ENCODE peak calls at places on chromosome 9, in nine cellular contexts. One of them, this sample, is unnamed.

GRCh38 chr9:37914154-37914551 is 10.2 kb upstream of the SLC25A51 start:
- DNase-seq in psoas muscle: no peak
- DNase-seq in GM20000: no peak
- DNase-seq in HCT116: no peak
- DNase-seq in keratinocyte: no peak
- DNase-seq in stomach: no peak
- DNase-seq in MM.1S: no peak
- DNase-seq in endothelial cell of umbilical vein: no peak
- DNase-seq in astrocyte of the cerebellum: no peak
- DNase-seq in this sample: no peak

GRCh38 chr9:12783767-12784460 is 9.1 kb downstream of the LURAP1L start:
- DNase-seq in keratinocyte: no peak
- DNase-seq in astrocyte of the cerebellum: no peak
- DNase-seq in HCT116: peak
- DNase-seq in GM20000: no peak
- DNase-seq in psoas muscle: no peak
- DNase-seq in MM.1S: no peak
- DNase-seq in stomach: no peak
- DNase-seq in endothelial cell of umbilical vein: no peak
- DNase-seq in this sample: no peak

GRCh38 chr9:136133191-136133958 is 14.7 kb upstream of the TMEM250 start:
- DNase-seq in MM.1S: no peak
- DNase-seq in GM20000: peak
- DNase-seq in keratinocyte: no peak
- DNase-seq in psoas muscle: peak
- DNase-seq in stomach: no peak
- DNase-seq in HCT116: no peak
- DNase-seq in endothelial cell of umbilical vein: no peak
- DNase-seq in astrocyte of the cerebellum: no peak
- DNase-seq in this sample: peak

GRCh38 chr9:12091865-12092527 is 601.2 kb upstream of the TYRP1 start:
- DNase-seq in endothelial cell of umbilical vein: no peak
- DNase-seq in GM20000: no peak
- DNase-seq in HCT116: no peak
- DNase-seq in keratinocyte: no peak
- DNase-seq in stomach: no peak
- DNase-seq in MM.1S: no peak
- DNase-seq in psoas muscle: no peak
- DNase-seq in astrocyte of the cerebellum: no peak
- DNase-seq in this sample: no peak

GRCh38 chr9:18124760-18125159 is 349.2 kb upstream of the ADAMTSL1 start:
- DNase-seq in endothelial cell of umbilical vein: peak
- DNase-seq in astrocyte of the cerebellum: peak
- DNase-seq in stomach: no peak
- DNase-seq in GM20000: no peak
- DNase-seq in HCT116: no peak
- DNase-seq in keratinocyte: no peak
- DNase-seq in MM.1S: no peak
- DNase-seq in psoas muscle: no peak
- DNase-seq in this sample: no peak

GRCh38 chr9:76634356-76635054 is 129.7 kb upstream of the PCA3 start:
- DNase-seq in GM20000: no peak
- DNase-seq in endothelial cell of umbilical vein: peak
- DNase-seq in keratinocyte: no peak
- DNase-seq in astrocyte of the cerebellum: peak
- DNase-seq in MM.1S: peak
- DNase-seq in psoas muscle: no peak
- DNase-seq in HCT116: peak
- DNase-seq in stomach: no peak
- DNase-seq in this sample: no peak

GRCh38 chr9:137534256-137535119 is 15.7 kb downstream of the PNPLA7 start:
- DNase-seq in psoas muscle: no peak
- DNase-seq in stomach: peak
- DNase-seq in keratinocyte: no peak
- DNase-seq in endothelial cell of umbilical vein: peak
- DNase-seq in HCT116: peak
- DNase-seq in astrocyte of the cerebellum: peak
- DNase-seq in GM20000: peak
- DNase-seq in MM.1S: peak
- DNase-seq in this sample: no peak

GRCh38 chr9:97419315-97419867 is 7.5 kb downstream of the TDRD7 start:
- DNase-seq in psoas muscle: no peak
- DNase-seq in MM.1S: no peak
- DNase-seq in astrocyte of the cerebellum: peak
- DNase-seq in GM20000: no peak
- DNase-seq in endothelial cell of umbilical vein: peak
- DNase-seq in stomach: no peak
- DNase-seq in keratinocyte: no peak
- DNase-seq in HCT116: no peak
- DNase-seq in this sample: no peak

GRCh38 chr9:89553451-89554020 is 51.3 kb upstream of the GADD45G start:
- DNase-seq in HCT116: no peak
- DNase-seq in stomach: no peak
- DNase-seq in keratinocyte: no peak
- DNase-seq in GM20000: no peak
- DNase-seq in MM.1S: peak
- DNase-seq in psoas muscle: no peak
- DNase-seq in endothelial cell of umbilical vein: no peak
- DNase-seq in astrocyte of the cerebellum: no peak
- DNase-seq in this sample: no peak

GRCh38 chr9:29514336-29514735 is 1941.1 kb upstream of the C9orf72 start:
- DNase-seq in endothelial cell of umbilical vein: no peak
- DNase-seq in GM20000: no peak
- DNase-seq in keratinocyte: no peak
- DNase-seq in HCT116: no peak
- DNase-seq in astrocyte of the cerebellum: no peak
- DNase-seq in stomach: no peak
- DNase-seq in psoas muscle: peak
- DNase-seq in MM.1S: no peak
- DNase-seq in this sample: no peak

GRCh38 chr9:112029921-112030444 is 133.4 kb downstream of the UGCG start:
- DNase-seq in keratinocyte: peak
- DNase-seq in GM20000: no peak
- DNase-seq in psoas muscle: no peak
- DNase-seq in stomach: peak
- DNase-seq in endothelial cell of umbilical vein: peak
- DNase-seq in astrocyte of the cerebellum: no peak
- DNase-seq in HCT116: no peak
- DNase-seq in MM.1S: no peak
- DNase-seq in this sample: no peak

GRCh38 chr9:127187231-127187956 is 65.0 kb upstream of the ANGPTL2 start:
- DNase-seq in MM.1S: no peak
- DNase-seq in astrocyte of the cerebellum: peak
- DNase-seq in stomach: peak
- DNase-seq in HCT116: peak
- DNase-seq in psoas muscle: peak
- DNase-seq in endothelial cell of umbilical vein: peak
- DNase-seq in keratinocyte: peak
- DNase-seq in GM20000: no peak
- DNase-seq in this sample: no peak

GRCh38 chr9:96651626-96652025 is 3.5 kb downstream of the PRXL2C start:
- DNase-seq in endothelial cell of umbilical vein: peak
- DNase-seq in keratinocyte: no peak
- DNase-seq in astrocyte of the cerebellum: peak
- DNase-seq in psoas muscle: no peak
- DNase-seq in MM.1S: peak
- DNase-seq in stomach: no peak
- DNase-seq in GM20000: peak
- DNase-seq in HCT116: no peak
- DNase-seq in this sample: no peak

DNA sequence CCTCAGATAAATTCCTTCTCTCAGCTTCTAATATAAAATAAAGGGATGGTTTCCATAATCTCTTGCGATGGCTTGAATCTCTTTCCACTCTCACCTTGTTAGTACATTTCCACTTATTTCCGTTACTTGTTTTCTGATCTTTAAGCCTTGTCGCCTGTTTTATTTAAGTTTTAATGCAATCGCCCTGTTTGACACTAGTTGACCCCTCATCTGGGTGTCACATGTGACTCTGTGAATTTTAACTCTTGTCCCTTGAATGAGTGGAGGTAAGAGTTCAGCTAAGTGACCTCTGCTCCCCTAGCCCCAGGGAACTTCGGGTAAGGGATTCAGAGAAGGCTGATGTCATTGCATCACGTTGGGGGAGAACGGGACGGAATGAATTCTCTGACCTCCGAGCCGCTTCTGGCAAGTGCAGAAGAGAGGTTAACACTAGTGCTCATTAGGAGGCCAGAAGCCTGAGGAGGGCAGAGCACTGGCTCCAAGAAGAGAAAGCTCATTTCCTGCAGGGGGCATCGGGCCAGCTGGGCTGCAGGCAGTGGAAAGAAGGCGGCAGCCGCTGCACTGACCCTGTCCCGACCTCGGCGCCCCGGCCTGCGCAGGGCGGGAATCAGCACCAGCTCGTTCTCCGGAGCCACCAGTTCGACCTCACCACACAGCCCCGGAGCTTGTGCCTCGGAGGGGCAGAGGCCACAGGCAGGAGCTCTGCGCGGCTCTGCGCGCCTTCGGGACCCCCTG is 569 bp downstream of the HINT2 start:
- DNase-seq in psoas muscle: peak
- DNase-seq in stomach: peak
- DNase-seq in keratinocyte: no peak
- DNase-seq in astrocyte of the cerebellum: no peak
- DNase-seq in GM20000: peak
- DNase-seq in HCT116: no peak
- DNase-seq in MM.1S: peak
- DNase-seq in endothelial cell of umbilical vein: peak
- DNase-seq in this sample: peak
- TF ChIP-seq CTCF in psoas muscle: peak
- TF ChIP-seq CTCF in stomach: no peak
- TF ChIP-seq CTCF in keratinocyte: peak
- TF ChIP-seq CTCF in astrocyte of the cerebellum: peak
- TF ChIP-seq CTCF in GM20000: peak
- TF ChIP-seq CTCF in HCT116: peak
- TF ChIP-seq CTCF in MM.1S: peak
- TF ChIP-seq CTCF in endothelial cell of umbilical vein: no peak
- TF ChIP-seq CTCF in this sample: no peak

GRCh38 chr9:123401879-123402513 is 46.0 kb downstream of the CRB2 start:
- DNase-seq in MM.1S: no peak
- DNase-seq in astrocyte of the cerebellum: peak
- DNase-seq in keratinocyte: no peak
- DNase-seq in HCT116: peak
- DNase-seq in GM20000: peak
- DNase-seq in endothelial cell of umbilical vein: peak
- DNase-seq in psoas muscle: no peak
- DNase-seq in stomach: no peak
- DNase-seq in this sample: no peak

GRCh38 chr9:123399803-123400378 is 43.9 kb downstream of the CRB2 start:
- DNase-seq in psoas muscle: no peak
- DNase-seq in GM20000: peak
- DNase-seq in endothelial cell of umbilical vein: peak
- DNase-seq in stomach: no peak
- DNase-seq in astrocyte of the cerebellum: no peak
- DNase-seq in MM.1S: no peak
- DNase-seq in HCT116: no peak
- DNase-seq in keratinocyte: no peak
- DNase-seq in this sample: no peak

GRCh38 chr9:123402981-123403509 is 47.0 kb downstream of the CRB2 start:
- DNase-seq in HCT116: no peak
- DNase-seq in psoas muscle: no peak
- DNase-seq in keratinocyte: no peak
- DNase-seq in stomach: no peak
- DNase-seq in astrocyte of the cerebellum: no peak
- DNase-seq in endothelial cell of umbilical vein: no peak
- DNase-seq in MM.1S: no peak
- DNase-seq in GM20000: no peak
- DNase-seq in this sample: no peak

GRCh38 chr9:123397975-123398374 is 42.0 kb downstream of the CRB2 start:
- DNase-seq in astrocyte of the cerebellum: no peak
- DNase-seq in HCT116: no peak
- DNase-seq in psoas muscle: no peak
- DNase-seq in MM.1S: no peak
- DNase-seq in keratinocyte: no peak
- DNase-seq in endothelial cell of umbilical vein: no peak
- DNase-seq in stomach: no peak
- DNase-seq in GM20000: no peak
- DNase-seq in this sample: no peak

GRCh38 chr9:123400926-123401503 is 45.0 kb downstream of the CRB2 start:
- DNase-seq in GM20000: no peak
- DNase-seq in astrocyte of the cerebellum: no peak
- DNase-seq in MM.1S: no peak
- DNase-seq in HCT116: no peak
- DNase-seq in psoas muscle: no peak
- DNase-seq in stomach: no peak
- DNase-seq in keratinocyte: no peak
- DNase-seq in endothelial cell of umbilical vein: peak
- DNase-seq in this sample: no peak
- TF ChIP-seq CTCF in GM20000: no peak
- TF ChIP-seq CTCF in astrocyte of the cerebellum: no peak
- TF ChIP-seq CTCF in MM.1S: no peak
- TF ChIP-seq CTCF in HCT116: no peak
- TF ChIP-seq CTCF in psoas muscle: no peak
- TF ChIP-seq CTCF in stomach: no peak
- TF ChIP-seq CTCF in keratinocyte: no peak
- TF ChIP-seq CTCF in endothelial cell of umbilical vein: no peak
- TF ChIP-seq CTCF in this sample: no peak

DNA sequence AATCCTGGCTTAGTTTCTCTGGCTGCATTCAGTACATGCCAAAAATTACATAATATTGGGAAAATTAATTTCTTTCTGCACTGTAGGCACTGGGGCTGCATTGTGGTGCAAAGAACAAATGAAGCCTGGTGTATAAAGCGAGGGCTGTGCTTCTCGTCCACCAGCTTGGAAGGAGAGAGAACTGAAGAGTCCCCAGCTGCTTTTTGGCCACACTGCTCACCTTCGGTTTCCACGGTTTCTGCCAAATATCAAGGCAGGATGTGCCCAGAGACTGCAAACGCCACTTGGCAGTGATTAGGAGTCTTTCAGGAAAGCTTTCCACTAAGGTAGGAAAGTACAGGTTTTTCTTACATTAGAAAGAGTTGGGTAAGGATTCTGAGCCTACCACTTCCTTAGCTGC is 258.3 kb downstream of the ELAVL2 start:
- DNase-seq in endothelial cell of umbilical vein: no peak
- DNase-seq in keratinocyte: no peak
- DNase-seq in astrocyte of the cerebellum: no peak
- DNase-seq in psoas muscle: no peak
- DNase-seq in MM.1S: no peak
- DNase-seq in stomach: no peak
- DNase-seq in HCT116: no peak
- DNase-seq in GM20000: no peak
- DNase-seq in this sample: no peak
- TF ChIP-seq CTCF in endothelial cell of umbilical vein: no peak
- TF ChIP-seq CTCF in keratinocyte: no peak
- TF ChIP-seq CTCF in astrocyte of the cerebellum: no peak
- TF ChIP-seq CTCF in psoas muscle: no peak
- TF ChIP-seq CTCF in MM.1S: no peak
- TF ChIP-seq CTCF in stomach: no peak
- TF ChIP-seq CTCF in HCT116: no peak
- TF ChIP-seq CTCF in GM20000: no peak
- TF ChIP-seq CTCF in this sample: no peak

GRCh38 chr9:123960366-123960765 is 30.4 kb upstream of the DENND1A start:
- DNase-seq in GM20000: peak
- DNase-seq in MM.1S: no peak
- DNase-seq in stomach: no peak
- DNase-seq in HCT116: no peak
- DNase-seq in psoas muscle: no peak
- DNase-seq in keratinocyte: no peak
- DNase-seq in endothelial cell of umbilical vein: no peak
- DNase-seq in astrocyte of the cerebellum: no peak
- DNase-seq in this sample: no peak
- TF ChIP-seq CTCF in GM20000: no peak
- TF ChIP-seq CTCF in MM.1S: peak
- TF ChIP-seq CTCF in stomach: no peak
- TF ChIP-seq CTCF in HCT116: peak
- TF ChIP-seq CTCF in psoas muscle: no peak
- TF ChIP-seq CTCF in keratinocyte: peak
- TF ChIP-seq CTCF in endothelial cell of umbilical vein: no peak
- TF ChIP-seq CTCF in astrocyte of the cerebellum: no peak
- TF ChIP-seq CTCF in this sample: no peak